ENCODE peak calls at places on chromosomes 4 and X, in seven cellular contexts. One of them, this sample, is unnamed.

GRCh38 chr4:62460329-62460728 is 1260.2 kb downstream of the ADGRL3 start:
- DNase-seq in A673: no peak
- DNase-seq in endodermal cell: no peak
- DNase-seq in adrenal gland: no peak
- DNase-seq in uterus: no peak
- DNase-seq in A549: no peak
- DNase-seq in SK-N-SH: no peak
- DNase-seq in this sample: no peak

GRCh38 chrX:95290455-95290854 is 1394.2 kb upstream of the DIAPH2 start:
- DNase-seq in uterus: no peak
- DNase-seq in A549: no peak
- DNase-seq in adrenal gland: no peak
- DNase-seq in SK-N-SH: no peak
- DNase-seq in A673: peak
- DNase-seq in endodermal cell: peak
- DNase-seq in this sample: no peak

GRCh38 chr4:8383451-8384160 is 56.9 kb downstream of the ACOX3 start:
- DNase-seq in endodermal cell: no peak
- DNase-seq in A549: no peak
- DNase-seq in SK-N-SH: no peak
- DNase-seq in uterus: no peak
- DNase-seq in A673: no peak
- DNase-seq in adrenal gland: peak
- DNase-seq in this sample: no peak

GRCh38 chr4:86935499-86935832 is 655 bp downstream of the AFF1 start:
- DNase-seq in uterus: peak
- DNase-seq in endodermal cell: no peak
- DNase-seq in adrenal gland: no peak
- DNase-seq in A673: no peak
- DNase-seq in A549: no peak
- DNase-seq in SK-N-SH: peak
- DNase-seq in this sample: no peak

GRCh38 chrX:10235851-10236250 is 79.1 kb downstream of the CLCN4 start:
- DNase-seq in adrenal gland: no peak
- DNase-seq in A549: no peak
- DNase-seq in A673: no peak
- DNase-seq in endodermal cell: no peak
- DNase-seq in SK-N-SH: no peak
- DNase-seq in uterus: no peak
- DNase-seq in this sample: no peak

GRCh38 chr4:87499415-87500106 is 29.6 kb downstream of the SPARCL1 start:
- DNase-seq in A673: no peak
- DNase-seq in endodermal cell: no peak
- DNase-seq in SK-N-SH: no peak
- DNase-seq in uterus: no peak
- DNase-seq in A549: no peak
- DNase-seq in adrenal gland: no peak
- DNase-seq in this sample: no peak

GRCh38 chrX:119272882-119273806 is 37.1 kb downstream of the PGRMC1 start:
- DNase-seq in SK-N-SH: peak
- DNase-seq in endodermal cell: peak
- DNase-seq in adrenal gland: peak
- DNase-seq in A673: no peak
- DNase-seq in A549: no peak
- DNase-seq in uterus: no peak
- DNase-seq in this sample: no peak

GRCh38 chrX:29902004-29902403 is 313.4 kb upstream of the MAGEB2 start:
- DNase-seq in SK-N-SH: no peak
- DNase-seq in A549: no peak
- DNase-seq in adrenal gland: no peak
- DNase-seq in endodermal cell: no peak
- DNase-seq in uterus: no peak
- DNase-seq in A673: no peak
- DNase-seq in this sample: no peak

GRCh38 chrX:58025979-58026378 is 115.7 kb upstream of the ZXDA start:
- DNase-seq in uterus: no peak
- DNase-seq in adrenal gland: peak
- DNase-seq in A549: peak
- DNase-seq in endodermal cell: peak
- DNase-seq in SK-N-SH: peak
- DNase-seq in A673: peak
- DNase-seq in this sample: no peak

GRCh38 chrX:100606753-100607152 is 22.0 kb downstream of the TNMD start:
- DNase-seq in A549: no peak
- DNase-seq in SK-N-SH: no peak
- DNase-seq in endodermal cell: no peak
- DNase-seq in A673: no peak
- DNase-seq in uterus: no peak
- DNase-seq in adrenal gland: no peak
- DNase-seq in this sample: no peak

GRCh38 chr4:7068279-7068842 is 497 bp upstream of the GRPEL1 start:
- DNase-seq in A549: no peak
- DNase-seq in adrenal gland: no peak
- DNase-seq in A673: no peak
- DNase-seq in uterus: no peak
- DNase-seq in SK-N-SH: no peak
- DNase-seq in endodermal cell: no peak
- DNase-seq in this sample: no peak

GRCh38 chr4:88610771-88611170 is 18.5 kb downstream of the HERC3 start:
- DNase-seq in endodermal cell: no peak
- DNase-seq in A549: no peak
- DNase-seq in adrenal gland: peak
- DNase-seq in SK-N-SH: no peak
- DNase-seq in uterus: peak
- DNase-seq in A673: no peak
- DNase-seq in this sample: peak

GRCh38 chrX:48864210-48864609 is 28.8 kb upstream of the PCSK1N start:
- DNase-seq in SK-N-SH: no peak
- DNase-seq in A549: no peak
- DNase-seq in uterus: no peak
- DNase-seq in A673: no peak
- DNase-seq in adrenal gland: no peak
- DNase-seq in endodermal cell: no peak
- DNase-seq in this sample: no peak

GRCh38 chrX:19760841-19761512 is 126.4 kb downstream of the SH3KBP1 start:
- DNase-seq in SK-N-SH: no peak
- DNase-seq in A549: no peak
- DNase-seq in adrenal gland: no peak
- DNase-seq in A673: no peak
- DNase-seq in endodermal cell: no peak
- DNase-seq in uterus: no peak
- DNase-seq in this sample: no peak

GRCh38 chr4:38757945-38758344 is 24.8 kb downstream of the TLR10 start:
- DNase-seq in endodermal cell: peak
- DNase-seq in A673: no peak
- DNase-seq in A549: no peak
- DNase-seq in adrenal gland: no peak
- DNase-seq in uterus: no peak
- DNase-seq in SK-N-SH: no peak
- DNase-seq in this sample: no peak

GRCh38 chr4:168139336-168139735 is 47.0 kb downstream of the ANXA10 start:
- DNase-seq in A673: no peak
- DNase-seq in A549: no peak
- DNase-seq in adrenal gland: no peak
- DNase-seq in endodermal cell: no peak
- DNase-seq in SK-N-SH: no peak
- DNase-seq in uterus: no peak
- DNase-seq in this sample: no peak

GRCh38 chrX:39848900-39849299 is 248.9 kb downstream of the BCOR start:
- DNase-seq in adrenal gland: peak
- DNase-seq in A549: no peak
- DNase-seq in A673: no peak
- DNase-seq in uterus: peak
- DNase-seq in endodermal cell: no peak
- DNase-seq in SK-N-SH: no peak
- DNase-seq in this sample: no peak

GRCh38 chr4:109820563-109820962 is 5.0 kb downstream of the GAR1 start:
- DNase-seq in SK-N-SH: no peak
- DNase-seq in endodermal cell: no peak
- DNase-seq in uterus: no peak
- DNase-seq in A673: peak
- DNase-seq in A549: no peak
- DNase-seq in adrenal gland: no peak
- DNase-seq in this sample: no peak

GRCh38 chr4:109816082-109816442 is 500 bp downstream of the GAR1 start:
- DNase-seq in A549: no peak
- DNase-seq in uterus: no peak
- DNase-seq in SK-N-SH: no peak
- DNase-seq in endodermal cell: no peak
- DNase-seq in A673: no peak
- DNase-seq in adrenal gland: peak
- DNase-seq in this sample: no peak

GRCh38 chr4:109818268-109818667 is 2.7 kb downstream of the GAR1 start:
- DNase-seq in A673: no peak
- DNase-seq in SK-N-SH: no peak
- DNase-seq in uterus: no peak
- DNase-seq in endodermal cell: no peak
- DNase-seq in A549: no peak
- DNase-seq in adrenal gland: no peak
- DNase-seq in this sample: no peak

GRCh38 chr4:109815151-109816081 is at the start of gene GAR1:
- DNase-seq in adrenal gland: peak
- DNase-seq in uterus: peak
- DNase-seq in A549: peak
- DNase-seq in SK-N-SH: peak
- DNase-seq in endodermal cell: peak
- DNase-seq in A673: peak
- DNase-seq in this sample: peak

GRCh38 chr4:109816894-109817293 is 1.3 kb downstream of the GAR1 start:
- DNase-seq in uterus: no peak
- DNase-seq in endodermal cell: no peak
- DNase-seq in A549: no peak
- DNase-seq in adrenal gland: no peak
- DNase-seq in SK-N-SH: no peak
- DNase-seq in A673: no peak
- DNase-seq in this sample: no peak
- H3K27ac ChIP-seq in uterus: no peak
- H3K27ac ChIP-seq in endodermal cell: no peak
- H3K27ac ChIP-seq in A549: peak
- H3K27ac ChIP-seq in adrenal gland: no peak
- H3K27ac ChIP-seq in SK-N-SH: no peak
- H3K27ac ChIP-seq in A673: peak
- H3K27ac ChIP-seq in this sample: no peak

GRCh38 chrX:21590012-21590776 is 67.9 kb downstream of the KLHL34 start:
- DNase-seq in A549: no peak
- DNase-seq in endodermal cell: no peak
- DNase-seq in SK-N-SH: no peak
- DNase-seq in A673: no peak
- DNase-seq in adrenal gland: no peak
- DNase-seq in uterus: no peak
- DNase-seq in this sample: no peak
- H3K4me3 ChIP-seq in A549: no peak
- H3K4me3 ChIP-seq in endodermal cell: no peak
- H3K4me3 ChIP-seq in SK-N-SH: no peak
- H3K4me3 ChIP-seq in A673: no peak
- H3K4me3 ChIP-seq in adrenal gland: no peak
- H3K4me3 ChIP-seq in uterus: no peak
- H3K4me3 ChIP-seq in this sample: no peak

GRCh38 chr4:47013373-47013772 is 18.0 kb upstream of the GABRB1 start:
- DNase-seq in A549: no peak
- DNase-seq in endodermal cell: no peak
- DNase-seq in SK-N-SH: no peak
- DNase-seq in adrenal gland: no peak
- DNase-seq in A673: no peak
- DNase-seq in uterus: no peak
- DNase-seq in this sample: no peak

GRCh38 chr4:47017081-47017480 is 14.3 kb upstream of the GABRB1 start:
- DNase-seq in uterus: no peak
- DNase-seq in endodermal cell: no peak
- DNase-seq in A673: no peak
- DNase-seq in SK-N-SH: no peak
- DNase-seq in adrenal gland: no peak
- DNase-seq in A549: no peak
- DNase-seq in this sample: no peak

GRCh38 chr4:47010347-47011188 is 17.2 kb upstream of the GABRA4 start:
- DNase-seq in A549: no peak
- DNase-seq in adrenal gland: no peak
- DNase-seq in uterus: no peak
- DNase-seq in A673: no peak
- DNase-seq in endodermal cell: no peak
- DNase-seq in SK-N-SH: no peak
- DNase-seq in this sample: no peak

GRCh38 chr4:47011189-47011518 is 17.8 kb upstream of the GABRA4 start:
- DNase-seq in A673: no peak
- DNase-seq in adrenal gland: no peak
- DNase-seq in SK-N-SH: no peak
- DNase-seq in A549: no peak
- DNase-seq in uterus: no peak
- DNase-seq in endodermal cell: no peak
- DNase-seq in this sample: no peak
- TF ChIP-seq CTCF in A673: no peak
- TF ChIP-seq CTCF in adrenal gland: no peak
- TF ChIP-seq CTCF in SK-N-SH: no peak
- TF ChIP-seq CTCF in A549: no peak
- TF ChIP-seq CTCF in uterus: no peak
- TF ChIP-seq CTCF in endodermal cell: no peak
- TF ChIP-seq CTCF in this sample: no peak

GRCh38 chr4:90126805-90127204 is 389 bp upstream of the CCSER1 start:
- DNase-seq in endodermal cell: peak
- DNase-seq in uterus: no peak
- DNase-seq in A549: no peak
- DNase-seq in A673: no peak
- DNase-seq in SK-N-SH: no peak
- DNase-seq in adrenal gland: no peak
- DNase-seq in this sample: no peak
- H3K27ac ChIP-seq in endodermal cell: no peak
- H3K27ac ChIP-seq in uterus: peak
- H3K27ac ChIP-seq in A549: no peak
- H3K27ac ChIP-seq in A673: no peak
- H3K27ac ChIP-seq in SK-N-SH: peak
- H3K27ac ChIP-seq in adrenal gland: no peak
- H3K27ac ChIP-seq in this sample: no peak

DNA sequence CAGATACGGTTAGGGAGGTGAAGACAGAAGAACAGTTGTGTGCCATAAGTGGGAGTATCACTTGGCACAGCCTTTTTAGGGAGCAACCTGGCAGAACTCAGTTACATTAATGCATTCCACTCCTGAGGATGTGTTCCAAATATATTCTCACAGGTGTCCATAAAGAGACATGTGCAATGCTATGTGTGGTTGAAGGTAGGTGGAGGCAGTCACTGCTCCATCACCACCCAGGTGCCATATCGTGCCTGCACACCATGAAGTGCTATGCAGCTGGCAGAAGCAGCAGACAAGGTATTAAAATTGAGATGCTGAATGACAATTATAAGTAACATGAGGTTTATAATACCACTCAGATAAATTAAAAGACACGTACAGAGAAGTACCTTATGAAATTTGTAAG is 248.0 kb upstream of the SFRP2 start:
- DNase-seq in A549: no peak
- DNase-seq in endodermal cell: no peak
- DNase-seq in A673: no peak
- DNase-seq in SK-N-SH: no peak
- DNase-seq in adrenal gland: no peak
- DNase-seq in uterus: no peak
- DNase-seq in this sample: no peak
- H3K4me3 ChIP-seq in A549: no peak
- H3K4me3 ChIP-seq in endodermal cell: no peak
- H3K4me3 ChIP-seq in A673: no peak
- H3K4me3 ChIP-seq in SK-N-SH: no peak
- H3K4me3 ChIP-seq in adrenal gland: no peak
- H3K4me3 ChIP-seq in uterus: no peak
- H3K4me3 ChIP-seq in this sample: no peak

This sample was measured in ascending aorta.